ENCODE peak calls at places on chromosomes 1 and 21, in ten cellular contexts. One of them, this sample, is unnamed.
A peak's percentile ranks its signal among the peaks of the same experiment; 100 is the strongest.

GRCh38 chr1:181423301-181423918 is 59.9 kb upstream of the CACNA1E start:
- DNase-seq in PC-9: no peak
- DNase-seq in brain microvascular endothelial cell: peak; percentile 48
- DNase-seq in A549: peak; percentile 51
- DNase-seq in fibroblast of lung: peak; percentile 20
- DNase-seq in pancreas: peak; percentile 64
- DNase-seq in fibroblast of mammary gland: peak; percentile 38
- DNase-seq in fibroblast of pulmonary artery: peak; percentile 47
- DNase-seq in psoas muscle: no peak
- DNase-seq in breast epithelium: no peak
- DNase-seq in this sample: peak; percentile 11

GRCh38 chr1:201026234-201026633 is 2.7 kb upstream of the KIF21B start:
- DNase-seq in fibroblast of pulmonary artery: no peak
- DNase-seq in brain microvascular endothelial cell: no peak
- DNase-seq in A549: no peak
- DNase-seq in psoas muscle: no peak
- DNase-seq in fibroblast of mammary gland: no peak
- DNase-seq in PC-9: no peak
- DNase-seq in pancreas: no peak
- DNase-seq in breast epithelium: no peak
- DNase-seq in fibroblast of lung: no peak
- DNase-seq in this sample: no peak

GRCh38 chr1:12123172-12123571 is 43.6 kb upstream of the TNFRSF1B start:
- DNase-seq in psoas muscle: no peak
- DNase-seq in fibroblast of pulmonary artery: no peak
- DNase-seq in brain microvascular endothelial cell: no peak
- DNase-seq in A549: no peak
- DNase-seq in breast epithelium: no peak
- DNase-seq in fibroblast of mammary gland: no peak
- DNase-seq in PC-9: no peak
- DNase-seq in pancreas: no peak
- DNase-seq in fibroblast of lung: no peak
- DNase-seq in this sample: no peak

GRCh38 chr1:153768316-153769126 is 6.7 kb upstream of the SLC27A3 start:
- DNase-seq in fibroblast of mammary gland: no peak
- DNase-seq in fibroblast of pulmonary artery: no peak
- DNase-seq in fibroblast of lung: no peak
- DNase-seq in brain microvascular endothelial cell: no peak
- DNase-seq in pancreas: peak; percentile 49
- DNase-seq in breast epithelium: no peak
- DNase-seq in psoas muscle: no peak
- DNase-seq in A549: no peak
- DNase-seq in PC-9: no peak
- DNase-seq in this sample: no peak

GRCh38 chr1:71650126-71650525 is 569.3 kb upstream of the ZRANB2 start:
- DNase-seq in fibroblast of lung: no peak
- DNase-seq in A549: no peak
- DNase-seq in fibroblast of pulmonary artery: no peak
- DNase-seq in breast epithelium: no peak
- DNase-seq in brain microvascular endothelial cell: no peak
- DNase-seq in pancreas: no peak
- DNase-seq in fibroblast of mammary gland: peak; percentile 85
- DNase-seq in psoas muscle: no peak
- DNase-seq in PC-9: no peak
- DNase-seq in this sample: no peak

GRCh38 chr1:66984491-66984890 is 59.7 kb downstream of the MIER1 start:
- DNase-seq in brain microvascular endothelial cell: no peak
- DNase-seq in fibroblast of mammary gland: no peak
- DNase-seq in psoas muscle: no peak
- DNase-seq in PC-9: no peak
- DNase-seq in breast epithelium: no peak
- DNase-seq in pancreas: no peak
- DNase-seq in A549: no peak
- DNase-seq in fibroblast of lung: no peak
- DNase-seq in fibroblast of pulmonary artery: no peak
- DNase-seq in this sample: no peak

GRCh38 chr1:94258873-94259331 is 21.5 kb upstream of the ARHGAP29 start:
- DNase-seq in fibroblast of lung: peak; percentile 98
- DNase-seq in fibroblast of pulmonary artery: peak; percentile 88
- DNase-seq in A549: peak; percentile 48
- DNase-seq in fibroblast of mammary gland: peak; percentile 99
- DNase-seq in breast epithelium: peak; percentile 66
- DNase-seq in PC-9: peak; percentile 100
- DNase-seq in psoas muscle: peak; percentile 67
- DNase-seq in brain microvascular endothelial cell: peak; percentile 90
- DNase-seq in pancreas: no peak
- DNase-seq in this sample: peak; percentile 78

GRCh38 chr1:198776602-198777029 is 137.8 kb downstream of the PTPRC start:
- DNase-seq in fibroblast of pulmonary artery: peak; percentile 98
- DNase-seq in breast epithelium: no peak
- DNase-seq in A549: no peak
- DNase-seq in fibroblast of mammary gland: peak; percentile 99
- DNase-seq in psoas muscle: peak; percentile 14
- DNase-seq in pancreas: no peak
- DNase-seq in PC-9: no peak
- DNase-seq in brain microvascular endothelial cell: peak; percentile 97
- DNase-seq in fibroblast of lung: peak; percentile 99
- DNase-seq in this sample: no peak

GRCh38 chr1:41500378-41500777 is 15.9 kb upstream of the EDN2 start:
- DNase-seq in brain microvascular endothelial cell: no peak
- DNase-seq in PC-9: peak; percentile 94
- DNase-seq in psoas muscle: peak; percentile 64
- DNase-seq in fibroblast of lung: peak; percentile 52
- DNase-seq in fibroblast of mammary gland: no peak
- DNase-seq in A549: peak; percentile 52
- DNase-seq in breast epithelium: peak; percentile 89
- DNase-seq in pancreas: peak; percentile 94
- DNase-seq in fibroblast of pulmonary artery: no peak
- DNase-seq in this sample: no peak

GRCh38 chr1:2978691-2979190 is 42.5 kb upstream of the ACTRT2 start:
- DNase-seq in breast epithelium: no peak
- DNase-seq in A549: no peak
- DNase-seq in fibroblast of pulmonary artery: no peak
- DNase-seq in brain microvascular endothelial cell: no peak
- DNase-seq in fibroblast of mammary gland: no peak
- DNase-seq in fibroblast of lung: no peak
- DNase-seq in PC-9: no peak
- DNase-seq in pancreas: no peak
- DNase-seq in psoas muscle: no peak
- DNase-seq in this sample: no peak

GRCh38 chr1:188269956-188270355 is 1441.2 kb downstream of the PLA2G4A start:
- DNase-seq in pancreas: no peak
- DNase-seq in fibroblast of lung: peak; percentile 4
- DNase-seq in A549: no peak
- DNase-seq in PC-9: no peak
- DNase-seq in fibroblast of mammary gland: no peak
- DNase-seq in brain microvascular endothelial cell: no peak
- DNase-seq in psoas muscle: no peak
- DNase-seq in fibroblast of pulmonary artery: no peak
- DNase-seq in breast epithelium: no peak
- DNase-seq in this sample: no peak

GRCh38 chr1:51990478-51990965 is at the start of gene RAB3B:
- DNase-seq in pancreas: peak; percentile 84
- DNase-seq in PC-9: no peak
- DNase-seq in fibroblast of lung: peak; percentile 56
- DNase-seq in psoas muscle: peak; percentile 40
- DNase-seq in fibroblast of mammary gland: peak; percentile 58
- DNase-seq in brain microvascular endothelial cell: peak; percentile 62
- DNase-seq in fibroblast of pulmonary artery: peak; percentile 61
- DNase-seq in breast epithelium: peak; percentile 71
- DNase-seq in A549: peak; percentile 51
- DNase-seq in this sample: no peak

GRCh38 chr21:15774590-15774989 is 44.8 kb downstream of the USP25 start:
- DNase-seq in psoas muscle: no peak
- DNase-seq in PC-9: no peak
- DNase-seq in fibroblast of mammary gland: peak; percentile 79
- DNase-seq in fibroblast of lung: peak; percentile 70
- DNase-seq in breast epithelium: no peak
- DNase-seq in pancreas: no peak
- DNase-seq in fibroblast of pulmonary artery: peak; percentile 62
- DNase-seq in A549: no peak
- DNase-seq in brain microvascular endothelial cell: no peak
- DNase-seq in this sample: no peak

GRCh38 chr1:53137729-53138128 is 4.7 kb downstream of the SLC1A7 start:
- DNase-seq in fibroblast of pulmonary artery: no peak
- DNase-seq in psoas muscle: no peak
- DNase-seq in fibroblast of lung: no peak
- DNase-seq in fibroblast of mammary gland: peak; percentile 28
- DNase-seq in PC-9: no peak
- DNase-seq in breast epithelium: no peak
- DNase-seq in brain microvascular endothelial cell: no peak
- DNase-seq in A549: peak; percentile 56
- DNase-seq in pancreas: no peak
- DNase-seq in this sample: no peak

DNA sequence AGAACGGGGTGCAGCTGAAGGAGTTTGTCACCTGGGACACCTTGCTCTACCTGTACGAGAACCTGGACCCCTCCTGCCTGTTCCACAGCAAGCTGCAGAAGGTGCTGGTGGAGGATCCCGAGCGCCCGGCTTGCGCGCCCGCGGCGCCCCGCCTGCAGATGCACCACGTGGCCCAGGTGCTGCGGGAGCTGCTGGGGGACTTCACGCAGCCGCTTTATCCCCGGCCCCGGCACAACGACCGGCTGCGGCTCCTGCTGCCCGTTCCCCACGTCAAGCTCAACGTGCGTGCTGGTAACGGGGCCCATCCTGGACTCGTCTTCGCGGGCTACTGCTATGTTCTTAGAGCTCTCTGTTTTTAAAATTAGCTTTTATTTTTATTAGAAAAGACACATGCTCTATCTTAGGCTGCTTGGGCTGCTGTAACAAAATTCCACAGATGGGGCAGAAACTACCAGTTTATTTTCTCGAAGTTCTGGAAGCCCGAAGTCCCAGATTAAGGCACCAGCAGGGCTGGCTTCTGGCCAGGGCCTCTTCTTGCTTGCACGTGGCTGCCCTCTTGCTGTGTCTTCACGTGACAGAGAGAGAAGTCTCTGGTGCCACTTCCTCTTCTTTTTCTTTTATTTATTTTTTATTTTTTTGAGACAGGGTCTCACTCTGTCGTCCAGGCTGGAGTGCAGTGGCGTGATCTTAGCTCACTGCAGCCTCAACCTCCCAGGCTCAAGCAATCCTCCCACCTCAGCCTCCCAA is 38.1 kb downstream of the TRPM2 start:
- DNase-seq in psoas muscle: peak; percentile 60
- DNase-seq in A549: no peak
- DNase-seq in pancreas: no peak
- DNase-seq in breast epithelium: no peak
- DNase-seq in fibroblast of mammary gland: no peak
- DNase-seq in fibroblast of lung: no peak
- DNase-seq in brain microvascular endothelial cell: no peak
- DNase-seq in fibroblast of pulmonary artery: no peak
- DNase-seq in PC-9: no peak
- DNase-seq in this sample: no peak
- H3K4me3 ChIP-seq in psoas muscle: no peak overlapping the region
- H3K4me3 ChIP-seq in A549: no peak overlapping the region
- H3K4me3 ChIP-seq in pancreas: no peak overlapping the region
- H3K4me3 ChIP-seq in breast epithelium: no peak overlapping the region
- H3K4me3 ChIP-seq in fibroblast of mammary gland: no peak overlapping the region
- H3K4me3 ChIP-seq in fibroblast of lung: no peak overlapping the region
- H3K4me3 ChIP-seq in brain microvascular endothelial cell: no peak overlapping the region
- H3K4me3 ChIP-seq in fibroblast of pulmonary artery: no peak overlapping the region
- H3K4me3 ChIP-seq in PC-9: no peak overlapping the region
- H3K4me3 ChIP-seq in this sample: no peak overlapping the region

GRCh38 chr1:189429610-189430009 is 1048.1 kb downstream of the BRINP3 start:
- DNase-seq in brain microvascular endothelial cell: no peak
- DNase-seq in A549: peak; percentile 68
- DNase-seq in fibroblast of lung: peak; percentile 24
- DNase-seq in pancreas: no peak
- DNase-seq in PC-9: peak; percentile 38
- DNase-seq in breast epithelium: no peak
- DNase-seq in fibroblast of pulmonary artery: peak; percentile 70
- DNase-seq in fibroblast of mammary gland: peak; percentile 0
- DNase-seq in psoas muscle: no peak
- DNase-seq in this sample: no peak
- TF ChIP-seq CTCF in brain microvascular endothelial cell: peak; percentile 58
- TF ChIP-seq CTCF in A549: peak; percentile 54
- TF ChIP-seq CTCF in fibroblast of lung: peak; percentile 22
- TF ChIP-seq CTCF in pancreas: peak; percentile 27
- TF ChIP-seq CTCF in PC-9: peak; percentile 74
- TF ChIP-seq CTCF in breast epithelium: no peak
- TF ChIP-seq CTCF in fibroblast of pulmonary artery: peak; percentile 75
- TF ChIP-seq CTCF in fibroblast of mammary gland: peak; percentile 23
- TF ChIP-seq CTCF in psoas muscle: peak; percentile 6
- TF ChIP-seq CTCF in this sample: peak; percentile 55

DNA sequence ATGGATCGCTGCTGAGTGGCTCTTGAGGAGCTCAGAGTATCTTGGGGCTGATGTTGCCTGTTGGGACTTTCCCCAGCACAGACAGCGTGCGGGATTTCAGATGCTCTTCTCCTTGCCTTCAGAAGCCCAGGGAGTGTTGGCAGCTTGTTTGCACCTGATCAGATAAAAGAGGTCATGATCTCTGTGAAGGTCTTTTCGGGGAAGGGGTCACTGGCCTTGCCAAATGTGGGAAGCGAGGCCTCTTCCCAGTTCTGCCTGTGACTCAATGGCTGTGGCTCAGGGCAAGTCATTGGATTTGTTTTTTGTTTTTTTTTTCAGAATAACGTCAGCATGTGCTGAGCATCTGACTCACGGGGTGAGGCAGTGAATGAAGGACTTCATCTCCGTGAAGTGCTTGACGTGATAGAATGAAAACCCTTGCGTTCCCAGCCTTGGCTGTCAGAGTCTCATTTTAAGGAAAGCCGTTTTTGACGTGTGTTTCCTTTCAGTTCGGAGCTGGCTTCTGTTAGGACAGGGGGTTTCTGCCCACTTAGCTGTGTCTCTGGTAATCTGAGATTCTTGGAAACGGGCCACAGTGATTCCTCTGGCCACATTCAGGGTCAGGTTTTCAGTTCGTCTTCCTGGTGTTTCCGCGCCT is 46.7 kb downstream of the GALNT2 start:
- DNase-seq in pancreas: no peak
- DNase-seq in breast epithelium: no peak
- DNase-seq in psoas muscle: peak; percentile 49
- DNase-seq in PC-9: no peak
- DNase-seq in fibroblast of lung: peak; percentile 97
- DNase-seq in fibroblast of mammary gland: peak; percentile 99
- DNase-seq in A549: peak; percentile 55
- DNase-seq in brain microvascular endothelial cell: peak; percentile 95
- DNase-seq in fibroblast of pulmonary artery: peak; percentile 97
- DNase-seq in this sample: peak; percentile 90
- H3K4me3 ChIP-seq in pancreas: no peak overlapping the region
- H3K4me3 ChIP-seq in breast epithelium: no peak overlapping the region
- H3K4me3 ChIP-seq in psoas muscle: peak overlapping the region; percentile 33
- H3K4me3 ChIP-seq in PC-9: no peak overlapping the region
- H3K4me3 ChIP-seq in fibroblast of lung: peak overlapping the region; percentile 45
- H3K4me3 ChIP-seq in fibroblast of mammary gland: peak overlapping the region; percentile 32
- H3K4me3 ChIP-seq in A549: no peak overlapping the region
- H3K4me3 ChIP-seq in brain microvascular endothelial cell: peak overlapping the region; percentile 34
- H3K4me3 ChIP-seq in fibroblast of pulmonary artery: peak overlapping the region; percentile 41
- H3K4me3 ChIP-seq in this sample: no peak overlapping the region

DNA sequence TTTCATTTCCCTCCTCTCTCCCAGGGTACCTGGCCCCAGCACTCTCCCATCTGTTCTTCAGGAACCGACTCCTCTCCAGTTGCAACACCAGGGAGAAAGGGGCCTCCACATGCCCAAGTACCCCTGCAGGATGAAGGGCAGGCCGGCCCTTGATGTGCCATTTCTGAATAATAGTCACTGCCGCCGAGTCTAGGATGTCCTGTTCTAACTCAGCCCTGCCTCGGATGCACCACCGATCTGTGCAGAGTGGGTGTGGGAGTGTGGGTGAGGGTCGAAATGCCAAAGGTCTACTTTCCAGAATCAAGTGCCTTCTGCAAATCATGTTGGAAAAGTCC is 25.4 kb upstream of the SPSB1 start:
- DNase-seq in fibroblast of pulmonary artery: no peak
- DNase-seq in A549: no peak
- DNase-seq in breast epithelium: no peak
- DNase-seq in fibroblast of mammary gland: no peak
- DNase-seq in PC-9: no peak
- DNase-seq in psoas muscle: no peak
- DNase-seq in brain microvascular endothelial cell: no peak
- DNase-seq in fibroblast of lung: no peak
- DNase-seq in pancreas: no peak
- DNase-seq in this sample: no peak
- TF ChIP-seq CTCF in fibroblast of pulmonary artery: no peak
- TF ChIP-seq CTCF in A549: no peak
- TF ChIP-seq CTCF in breast epithelium: peak; percentile 2
- TF ChIP-seq CTCF in fibroblast of mammary gland: no peak
- TF ChIP-seq CTCF in PC-9: peak; percentile 34
- TF ChIP-seq CTCF in psoas muscle: no peak
- TF ChIP-seq CTCF in brain microvascular endothelial cell: no peak
- TF ChIP-seq CTCF in fibroblast of lung: no peak
- TF ChIP-seq CTCF in pancreas: no peak
- TF ChIP-seq CTCF in this sample: no peak

This sample was measured in retinal pigment epithelial cell.